ENCODE peak calls at places on chromosomes 12 and 14, in eight cellular contexts. V is HS-27A; L is activated CD8-positive, alpha-beta memory T cell treated with anti-CD3 and anti-CD28 coated beads, Interleukin-2, amount 50 U/mL, for 4 hours; M is uterus; T is left ventricle myocardium superior; W is neural crest cell; B is T-cell; K is pancreas. Z is an unnamed sample.

GRCh38 chr14:92563359-92563758 is 49.8 kb downstream of the RIN3 start:
- DNase-seq in V (no peak), L (no peak), M (no peak), T (no peak), W (no peak), B (no peak), K (no peak), Z (no peak)

GRCh38 chr12:54376596-54377468 is 7.7 kb downstream of the ZNF385A start:
- DNase-seq in V (no peak), L (no peak), M (peak; percentile 59), T (peak; percentile 54), W (no peak), B (no peak), K (no peak), Z (no peak)

GRCh38 chr14:85528080-85528881 is 1.7 kb upstream of the FLRT2 start:
- DNase-seq in V (peak; percentile 77), L (no peak), M (no peak), T (no peak), W (peak; percentile 20), B (no peak), K (peak; percentile 42), Z (no peak)

GRCh38 chr12:30043151-30043550 is 259.4 kb upstream of the TMTC1 start:
- DNase-seq in V (no peak), L (no peak), M (no peak), T (no peak), W (no peak), B (no peak), K (no peak), Z (no peak)

GRCh38 chr14:100246136-100246535 is 7.2 kb downstream of the YY1 start:
- DNase-seq in V (no peak), L (no peak), M (no peak), T (no peak), W (no peak), B (no peak), K (peak; percentile 11), Z (no peak)

GRCh38 chr14:35158951-35159653 is 36.8 kb downstream of the PRORP start:
- DNase-seq in V (no peak), L (no peak), M (no peak), T (no peak), W (no peak), B (no peak), K (no peak), Z (no peak)

GRCh38 chr12:123265851-123266678 is 5.6 kb downstream of the CDK2AP1 start:
- DNase-seq in V (no peak), L (no peak), M (no peak), T (no peak), W (no peak), B (no peak), K (no peak), Z (no peak)

GRCh38 chr12:22527999-22528398 is 16.3 kb downstream of the C2CD5 start:
- DNase-seq in V (peak; percentile 76), L (no peak), M (no peak), T (no peak), W (no peak), B (no peak), K (no peak), Z (no peak)

GRCh38 chr14:90866822-90867221 is 50.6 kb upstream of the TTC7B start:
- DNase-seq in V (no peak), L (no peak), M (no peak), T (no peak), W (no peak), B (no peak), K (no peak), Z (no peak)

GRCh38 chr14:75059642-75060041 is 4.2 kb downstream of the ACYP1 start:
- DNase-seq in V (no peak), L (no peak), M (no peak), T (no peak), W (no peak), B (no peak), K (no peak), Z (no peak)

GRCh38 chr12:68331500-68331868 is 678 bp downstream of the MDM1 start:
- DNase-seq in V (no peak), L (no peak), M (no peak), T (no peak), W (no peak), B (no peak), K (no peak), Z (no peak)

GRCh38 chr14:74841230-74842207 is 34.4 kb downstream of the PROX2 start:
- DNase-seq in V (no peak), L (no peak), M (no peak), T (no peak), W (no peak), B (no peak), K (no peak), Z (no peak)

GRCh38 chr12:23756416-23756815 is 193.1 kb downstream of the SOX5 start:
- DNase-seq in V (no peak), L (no peak), M (no peak), T (no peak), W (no peak), B (no peak), K (no peak), Z (no peak)

GRCh38 chr14:104403421-104404220 is 175.9 kb upstream of the C14orf180 start:
- DNase-seq in V (no peak), L (no peak), M (no peak), T (no peak), W (no peak), B (no peak), K (no peak), Z (no peak)

GRCh38 chr14:90696728-90697127 is 119.5 kb downstream of the TTC7B start:
- DNase-seq in V (no peak), L (no peak), M (no peak), T (no peak), W (no peak), B (no peak), K (no peak), Z (no peak)

GRCh38 chr12:65765436-65765813 is 58.9 kb upstream of the HMGA2 start:
- DNase-seq in V (peak; percentile 63), L (no peak), M (no peak), T (no peak), W (no peak), B (no peak), K (no peak), Z (no peak)

GRCh38 chr14:65631040-65631439 is 218.5 kb downstream of the FUT8 start:
- DNase-seq in V (no peak), L (no peak), M (no peak), T (no peak), W (no peak), B (no peak), K (no peak), Z (no peak)

GRCh38 chr12:18101043-18101442 is 11.1 kb upstream of the RERGL start:
- DNase-seq in V (no peak), L (no peak), M (no peak), T (no peak), W (no peak), B (no peak), K (no peak), Z (no peak)

GRCh38 chr14:26199096-26199495 is 398.7 kb downstream of the NOVA1 start:
- DNase-seq in V (no peak), L (no peak), M (no peak), T (no peak), W (no peak), B (no peak), K (no peak), Z (no peak)

GRCh38 chr12:130632582-130633174 is 83.4 kb downstream of the RIMBP2 start:
- DNase-seq in V (no peak), L (no peak), M (no peak), T (no peak), W (no peak), B (no peak), K (no peak), Z (peak; percentile 62)

GRCh38 chr12:111557271-111558106 is 41.6 kb downstream of the ATXN2 start:
- DNase-seq in V (peak; percentile 30), L (no peak), M (no peak), T (no peak), W (no peak), B (no peak), K (no peak), Z (no peak)

GRCh38 chr14:106875503-106875902 is 1349.1 kb downstream of the TMEM121 start:
- DNase-seq in V (no peak), L (peak; percentile 35), M (no peak), T (peak; percentile 49), W (no peak), B (no peak), K (no peak), Z (no peak)

GRCh38 chr12:47648056-47648579 is 57.7 kb downstream of the RPAP3 start:
- DNase-seq in V (no peak), L (no peak), M (no peak), T (no peak), W (no peak), B (no peak), K (no peak), Z (no peak)

GRCh38 chr14:92516966-92517350 is 3.4 kb downstream of the RIN3 start:
- DNase-seq in V (no peak), L (peak; percentile 74), M (no peak), T (no peak), W (no peak), B (no peak), K (no peak), Z (no peak)

Z was measured in NCI-H1092.